ENCODE peak calls at places on chromosome 9, in six cellular contexts. One of them, this sample, is unnamed.

GRCh38 chr9:81529556-81530193 is 159.7 kb downstream of the TLE1 start:
- DNase-seq in activated naive CD4-positive, alpha-beta T cell: no peak
- DNase-seq in activated T-cell treated with anti-CD3 and anti-CD28 coated beads, Interleukin-2, amount 50 U/mL, for 72 hours: no peak
- DNase-seq in CD8-positive, alpha-beta T cell: no peak
- DNase-seq in hippocampal formation: no peak
- DNase-seq in effector memory CD4-positive, alpha-beta T cell: no peak
- DNase-seq in this sample: peak

GRCh38 chr9:137461663-137462395 is 2.7 kb upstream of the NSMF start:
- DNase-seq in effector memory CD4-positive, alpha-beta T cell: peak
- DNase-seq in activated naive CD4-positive, alpha-beta T cell: peak
- DNase-seq in CD8-positive, alpha-beta T cell: peak
- DNase-seq in hippocampal formation: no peak
- DNase-seq in activated T-cell treated with anti-CD3 and anti-CD28 coated beads, Interleukin-2, amount 50 U/mL, for 72 hours: peak
- DNase-seq in this sample: no peak

GRCh38 chr9:12961276-12961809 is 186.5 kb downstream of the LURAP1L start:
- DNase-seq in hippocampal formation: no peak
- DNase-seq in effector memory CD4-positive, alpha-beta T cell: no peak
- DNase-seq in activated naive CD4-positive, alpha-beta T cell: no peak
- DNase-seq in activated T-cell treated with anti-CD3 and anti-CD28 coated beads, Interleukin-2, amount 50 U/mL, for 72 hours: no peak
- DNase-seq in CD8-positive, alpha-beta T cell: no peak
- DNase-seq in this sample: no peak

GRCh38 chr9:88968799-88969198 is 22.5 kb upstream of the S1PR3 start:
- DNase-seq in activated naive CD4-positive, alpha-beta T cell: no peak
- DNase-seq in CD8-positive, alpha-beta T cell: no peak
- DNase-seq in effector memory CD4-positive, alpha-beta T cell: no peak
- DNase-seq in activated T-cell treated with anti-CD3 and anti-CD28 coated beads, Interleukin-2, amount 50 U/mL, for 72 hours: no peak
- DNase-seq in hippocampal formation: no peak
- DNase-seq in this sample: no peak

GRCh38 chr9:134491856-134492255 is 149.7 kb upstream of the COL5A1 start:
- DNase-seq in activated T-cell treated with anti-CD3 and anti-CD28 coated beads, Interleukin-2, amount 50 U/mL, for 72 hours: no peak
- DNase-seq in CD8-positive, alpha-beta T cell: no peak
- DNase-seq in effector memory CD4-positive, alpha-beta T cell: no peak
- DNase-seq in activated naive CD4-positive, alpha-beta T cell: no peak
- DNase-seq in hippocampal formation: no peak
- DNase-seq in this sample: no peak

GRCh38 chr9:113564804-113565237 is 101.3 kb downstream of the RGS3 start:
- DNase-seq in hippocampal formation: no peak
- DNase-seq in activated T-cell treated with anti-CD3 and anti-CD28 coated beads, Interleukin-2, amount 50 U/mL, for 72 hours: no peak
- DNase-seq in effector memory CD4-positive, alpha-beta T cell: no peak
- DNase-seq in activated naive CD4-positive, alpha-beta T cell: no peak
- DNase-seq in CD8-positive, alpha-beta T cell: no peak
- DNase-seq in this sample: peak

GRCh38 chr9:8400378-8400777 is 600.8 kb upstream of the DMAC1 start:
- DNase-seq in activated T-cell treated with anti-CD3 and anti-CD28 coated beads, Interleukin-2, amount 50 U/mL, for 72 hours: no peak
- DNase-seq in hippocampal formation: no peak
- DNase-seq in CD8-positive, alpha-beta T cell: no peak
- DNase-seq in activated naive CD4-positive, alpha-beta T cell: no peak
- DNase-seq in effector memory CD4-positive, alpha-beta T cell: no peak
- DNase-seq in this sample: no peak

GRCh38 chr9:82021198-82021597 is 32.6 kb downstream of the SPATA31D1 start:
- DNase-seq in activated naive CD4-positive, alpha-beta T cell: no peak
- DNase-seq in hippocampal formation: no peak
- DNase-seq in CD8-positive, alpha-beta T cell: no peak
- DNase-seq in effector memory CD4-positive, alpha-beta T cell: no peak
- DNase-seq in activated T-cell treated with anti-CD3 and anti-CD28 coated beads, Interleukin-2, amount 50 U/mL, for 72 hours: no peak
- DNase-seq in this sample: peak

GRCh38 chr9:137388589-137389427 is 34.2 kb downstream of the EXD3 start:
- DNase-seq in activated T-cell treated with anti-CD3 and anti-CD28 coated beads, Interleukin-2, amount 50 U/mL, for 72 hours: no peak
- DNase-seq in hippocampal formation: no peak
- DNase-seq in CD8-positive, alpha-beta T cell: no peak
- DNase-seq in activated naive CD4-positive, alpha-beta T cell: no peak
- DNase-seq in effector memory CD4-positive, alpha-beta T cell: no peak
- DNase-seq in this sample: no peak

GRCh38 chr9:129145841-129146292 is 32.2 kb downstream of the IER5L start:
- DNase-seq in hippocampal formation: no peak
- DNase-seq in CD8-positive, alpha-beta T cell: no peak
- DNase-seq in activated naive CD4-positive, alpha-beta T cell: no peak
- DNase-seq in activated T-cell treated with anti-CD3 and anti-CD28 coated beads, Interleukin-2, amount 50 U/mL, for 72 hours: no peak
- DNase-seq in effector memory CD4-positive, alpha-beta T cell: no peak
- DNase-seq in this sample: peak

GRCh38 chr9:98811051-98811650 is 3.7 kb downstream of the GALNT12 start:
- DNase-seq in effector memory CD4-positive, alpha-beta T cell: no peak
- DNase-seq in CD8-positive, alpha-beta T cell: no peak
- DNase-seq in activated T-cell treated with anti-CD3 and anti-CD28 coated beads, Interleukin-2, amount 50 U/mL, for 72 hours: no peak
- DNase-seq in hippocampal formation: no peak
- DNase-seq in activated naive CD4-positive, alpha-beta T cell: no peak
- DNase-seq in this sample: no peak

GRCh38 chr9:112003538-112003937 is 106.9 kb downstream of the UGCG start:
- DNase-seq in CD8-positive, alpha-beta T cell: no peak
- DNase-seq in effector memory CD4-positive, alpha-beta T cell: no peak
- DNase-seq in hippocampal formation: no peak
- DNase-seq in activated T-cell treated with anti-CD3 and anti-CD28 coated beads, Interleukin-2, amount 50 U/mL, for 72 hours: no peak
- DNase-seq in activated naive CD4-positive, alpha-beta T cell: no peak
- DNase-seq in this sample: no peak

GRCh38 chr9:14958989-14959388 is 48.8 kb upstream of the FREM1 start:
- DNase-seq in activated T-cell treated with anti-CD3 and anti-CD28 coated beads, Interleukin-2, amount 50 U/mL, for 72 hours: no peak
- DNase-seq in hippocampal formation: no peak
- DNase-seq in CD8-positive, alpha-beta T cell: no peak
- DNase-seq in effector memory CD4-positive, alpha-beta T cell: no peak
- DNase-seq in activated naive CD4-positive, alpha-beta T cell: no peak
- DNase-seq in this sample: no peak

GRCh38 chr9:93813687-93814560 is 141.2 kb downstream of the BARX1 start:
- DNase-seq in activated naive CD4-positive, alpha-beta T cell: no peak
- DNase-seq in CD8-positive, alpha-beta T cell: no peak
- DNase-seq in activated T-cell treated with anti-CD3 and anti-CD28 coated beads, Interleukin-2, amount 50 U/mL, for 72 hours: no peak
- DNase-seq in effector memory CD4-positive, alpha-beta T cell: no peak
- DNase-seq in hippocampal formation: no peak
- DNase-seq in this sample: no peak

GRCh38 chr9:114696814-114697544 is 15.0 kb upstream of the TEX48 start:
- DNase-seq in hippocampal formation: no peak
- DNase-seq in activated naive CD4-positive, alpha-beta T cell: no peak
- DNase-seq in CD8-positive, alpha-beta T cell: no peak
- DNase-seq in activated T-cell treated with anti-CD3 and anti-CD28 coated beads, Interleukin-2, amount 50 U/mL, for 72 hours: peak
- DNase-seq in effector memory CD4-positive, alpha-beta T cell: no peak
- DNase-seq in this sample: no peak

GRCh38 chr9:1956958-1957357 is 58.2 kb upstream of the SMARCA2 start:
- DNase-seq in activated naive CD4-positive, alpha-beta T cell: no peak
- DNase-seq in activated T-cell treated with anti-CD3 and anti-CD28 coated beads, Interleukin-2, amount 50 U/mL, for 72 hours: no peak
- DNase-seq in effector memory CD4-positive, alpha-beta T cell: no peak
- DNase-seq in hippocampal formation: no peak
- DNase-seq in CD8-positive, alpha-beta T cell: no peak
- DNase-seq in this sample: no peak